ENCODE peak calls at places on chromosomes 4 and X, in six cellular contexts. O is right lobe of liver, H is fibroblast of mammary gland, N is progenitor cell of endocrine pancreas, D is fibroblast of villous mesenchyme, R is endothelial cell. F is an unnamed sample.

GRCh38 chr4:168923526-168924194 is 86.4 kb downstream of the CBR4 start:
- DNase-seq in O (peak), H (peak), N (peak), D (peak), R (peak), F (peak)

GRCh38 chr4:43234626-43235025 is 342.1 kb downstream of the GRXCR1 start:
- DNase-seq in O (no peak), H (no peak), N (no peak), D (peak), R (no peak), F (no peak)

GRCh38 chr4:18020671-18021469 is 685 bp downstream of the LCORL start:
- DNase-seq in O (peak), H (peak), N (peak), D (peak), R (peak), F (peak)

GRCh38 chr4:59598233-59598618 is 1601.9 kb upstream of the ADGRL3 start:
- DNase-seq in O (no peak), H (no peak), N (no peak), D (no peak), R (no peak), F (no peak)

GRCh38 chrX:71393919-71394318 is 27.8 kb downstream of the TAF1 start:
- DNase-seq in O (no peak), H (no peak), N (no peak), D (no peak), R (no peak), F (no peak)

GRCh38 chrX:138287200-138287865 is 424.2 kb downstream of the FGF13 start:
- DNase-seq in O (no peak), H (no peak), N (no peak), D (no peak), R (no peak), F (no peak)

GRCh38 chr4:105838082-105838481 is 57.2 kb upstream of the NPNT start:
- DNase-seq in O (no peak), H (no peak), N (no peak), D (no peak), R (no peak), F (no peak)

GRCh38 chr4:70280567-70280966 is 38.2 kb downstream of the CSN3 start:
- DNase-seq in O (no peak), H (no peak), N (no peak), D (no peak), R (no peak), F (no peak)

GRCh38 chrX:19540076-19540475 is 24.8 kb upstream of the MAP3K15 start:
- DNase-seq in O (no peak), H (no peak), N (no peak), D (no peak), R (no peak), F (no peak)

GRCh38 chr4:147108409-147108808 is 162.7 kb upstream of the TTC29 start:
- DNase-seq in O (no peak), H (peak), N (no peak), D (no peak), R (no peak), F (no peak)

GRCh38 chr4:155564086-155564485 is 102.6 kb upstream of the GUCY1A1 start:
- DNase-seq in O (no peak), H (no peak), N (no peak), D (no peak), R (no peak), F (no peak)

GRCh38 chrX:153983321-153983729 is 10.8 kb downstream of the TMEM187 start:
- DNase-seq in O (no peak), H (no peak), N (no peak), D (no peak), R (no peak), F (no peak)

GRCh38 chrX:1205681-1206611 is 6.5 kb downstream of the CRLF2 start:
- DNase-seq in O (no peak), H (peak), N (no peak), D (peak), R (no peak), F (no peak)

GRCh38 chr4:114151-114550 is 10.2 kb upstream of the ZNF718 start:
- DNase-seq in O (no peak), H (no peak), N (no peak), D (no peak), R (no peak), F (no peak)

GRCh38 chrX:41734530-41734929 is 10.5 kb downstream of the GPR82 start:
- DNase-seq in O (no peak), H (peak), N (no peak), D (peak), R (no peak), F (no peak)

GRCh38 chr4:36349904-36350554 is 68.6 kb downstream of the DTHD1 start:
- DNase-seq in O (no peak), H (no peak), N (no peak), D (no peak), R (no peak), F (no peak)

GRCh38 chr4:57442834-57443291 is 332.7 kb upstream of the IGFBP7 start:
- DNase-seq in O (peak), H (peak), N (peak), D (peak), R (peak), F (peak)

GRCh38 chrX:147875866-147876596 is 35.7 kb upstream of the FMR1 start:
- DNase-seq in O (peak), H (peak), N (no peak), D (peak), R (no peak), F (no peak)

GRCh38 chrX:106585478-106585877 is 26.3 kb upstream of the RADX start:
- DNase-seq in O (no peak), H (no peak), N (no peak), D (no peak), R (no peak), F (no peak)

GRCh38 chrX:101931494-101932248 is at the start of gene ZMAT1:
- DNase-seq in O (peak), H (peak), N (peak), D (peak), R (peak), F (peak)

GRCh38 chr4:176438401-176438800 is 118.6 kb downstream of the SPCS3 start:
- DNase-seq in O (no peak), H (no peak), N (no peak), D (no peak), R (no peak), F (no peak)

GRCh38 chrX:46758163-46758955 is 559 bp downstream of the SLC9A7 start:
- DNase-seq in O (peak), H (no peak), N (no peak), D (peak), R (no peak), F (no peak)

GRCh38 chrX:37844622-37845021 is 2.7 kb downstream of the DYNLT3 start:
- DNase-seq in O (no peak), H (no peak), N (no peak), D (no peak), R (no peak), F (no peak)

GRCh38 chr4:182093431-182093831 is 149.8 kb upstream of the TENM3 start:
- DNase-seq in O (no peak), H (no peak), N (no peak), D (no peak), R (no peak), F (no peak)

GRCh38 chr4:7901274-7901845 is 38.3 kb downstream of the AFAP1 start:
- DNase-seq in O (no peak), H (no peak), N (no peak), D (no peak), R (no peak), F (peak)

GRCh38 chrX:110418857-110419249 is 60.2 kb downstream of the RTL9 start:
- DNase-seq in O (no peak), H (peak), N (no peak), D (peak), R (no peak), F (no peak)

GRCh38 chr4:55546633-55547460 is at the start of gene CLOCK:
- DNase-seq in O (peak), H (peak), N (peak), D (peak), R (peak), F (peak)

GRCh38 chr4:25966171-25966570 is 52.2 kb downstream of the SMIM20 start:
- DNase-seq in O (no peak), H (no peak), N (no peak), D (no peak), R (no peak), F (no peak)

GRCh38 chrX:45428816-45429215 is 228.1 kb upstream of the DIPK2B start:
- DNase-seq in O (no peak), H (peak), N (no peak), D (peak), R (no peak), F (no peak)

GRCh38 chr4:83285022-83285387 is 407 bp upstream of the COQ2 start:
- DNase-seq in O (no peak), H (peak), N (no peak), D (peak), R (peak), F (no peak)

GRCh38 chr4:160869899-160870298 is 1293.9 kb downstream of the FSTL5 start:
- DNase-seq in O (no peak), H (no peak), N (no peak), D (no peak), R (no peak), F (no peak)

DNA sequence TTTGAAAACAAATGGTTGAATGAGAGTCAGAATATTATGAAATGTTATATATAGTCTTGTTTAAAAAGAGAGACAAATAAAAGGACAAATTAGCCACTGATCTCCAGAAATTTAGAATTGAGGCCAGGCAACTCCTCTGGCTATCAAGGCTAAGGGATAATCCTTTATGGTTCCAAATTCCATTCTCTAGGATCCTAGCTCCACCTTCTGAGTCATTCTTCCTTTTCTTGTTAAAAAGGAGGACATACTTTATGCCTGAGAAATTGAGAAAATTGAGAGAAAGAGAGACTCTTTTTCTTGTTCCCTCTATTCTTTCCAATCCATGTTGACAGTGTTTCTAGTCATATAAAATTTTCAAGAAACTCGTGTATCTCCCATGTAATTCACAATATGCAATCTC is 1299.5 kb downstream of the FSTL5 start:
- DNase-seq in O (no peak), H (no peak), N (no peak), D (no peak), R (no peak), F (no peak)
- TF ChIP-seq CTCF in O (no peak), H (no peak), N (no peak), D (no peak), R (no peak), F (no peak)

DNA sequence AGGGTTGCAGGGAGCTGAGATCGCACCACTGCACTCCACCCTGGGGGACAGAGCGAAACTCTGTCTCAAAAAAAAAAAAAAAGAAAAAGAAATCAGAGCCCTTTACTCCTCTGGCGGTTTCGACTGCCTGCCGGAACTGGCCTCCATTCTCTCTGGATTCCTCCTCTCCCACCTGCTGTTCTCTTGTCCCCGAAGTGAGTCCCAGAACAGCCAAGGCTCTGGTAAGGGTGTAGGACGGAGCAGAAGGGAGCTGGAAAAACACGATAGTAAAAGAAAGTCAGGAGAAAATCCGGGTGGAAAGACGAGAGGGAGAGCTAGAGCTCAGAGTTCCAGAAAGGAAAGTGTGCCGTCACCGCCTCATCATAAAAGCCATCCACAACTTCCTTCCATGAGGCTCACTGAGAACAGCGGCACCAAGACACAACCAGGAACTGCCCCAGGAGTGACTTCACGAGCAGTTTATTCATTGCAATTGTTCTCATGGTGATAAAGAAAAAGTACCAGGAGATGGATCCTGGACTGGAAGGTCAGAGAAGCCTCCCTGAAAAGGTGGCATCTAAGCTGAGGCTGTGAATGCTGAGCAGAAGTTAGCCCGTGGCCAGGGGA is 12.3 kb downstream of the TLR3 start:
- DNase-seq in O (no peak), H (no peak), N (no peak), D (no peak), R (no peak), F (no peak)
- TF ChIP-seq CTCF in O (no peak), H (no peak), N (no peak), D (no peak), R (no peak), F (no peak)

DNA sequence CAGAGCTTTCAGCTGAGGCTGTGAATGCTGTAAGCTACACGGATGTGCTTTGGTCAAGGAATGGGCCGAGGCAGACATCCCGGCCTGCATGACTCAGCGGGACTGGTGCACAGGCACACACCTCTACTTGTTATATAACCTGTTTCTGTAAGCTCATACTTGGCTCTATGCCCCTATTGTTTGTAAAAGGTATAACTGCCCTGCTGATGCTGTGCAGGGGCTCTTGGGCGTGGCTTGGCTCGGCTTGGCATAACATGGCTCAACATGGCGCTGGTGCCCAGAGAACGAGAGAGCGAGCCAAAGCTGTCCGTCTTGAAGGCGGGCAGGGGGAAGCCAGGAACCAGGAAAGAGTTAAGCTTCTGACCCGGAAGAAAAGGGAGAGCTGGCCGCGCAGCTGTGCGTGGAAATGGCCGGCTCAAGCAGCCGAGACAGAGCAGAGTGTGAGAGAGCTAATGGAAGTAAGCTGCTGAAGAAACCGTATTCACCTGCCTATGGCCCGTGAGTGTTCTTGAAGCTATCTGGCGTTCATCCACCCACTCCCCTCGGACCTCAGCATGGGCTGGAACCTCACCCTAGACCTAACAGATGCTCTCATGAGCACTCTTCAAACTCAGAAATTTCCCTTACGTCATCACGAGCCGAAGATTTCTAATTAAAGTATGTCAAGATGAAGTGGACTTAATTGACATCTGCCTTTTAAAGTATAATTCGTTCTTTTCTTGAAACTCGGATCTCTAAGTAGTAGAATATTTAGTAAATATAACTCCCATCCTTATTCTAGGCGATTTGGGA is 286.3 kb upstream of the AGA start:
- DNase-seq in O (no peak), H (no peak), N (no peak), D (no peak), R (no peak), F (no peak)
- TF ChIP-seq CTCF in O (no peak), H (no peak), N (no peak), D (no peak), R (no peak), F (no peak)

GRCh38 chrX:69104756-69105434 is 60.4 kb downstream of the PJA1 start:
- DNase-seq in O (no peak), H (no peak), N (no peak), D (no peak), R (no peak), F (no peak)
- TF ChIP-seq CTCF in O (no peak), H (no peak), N (no peak), D (no peak), R (no peak), F (no peak)

DNA sequence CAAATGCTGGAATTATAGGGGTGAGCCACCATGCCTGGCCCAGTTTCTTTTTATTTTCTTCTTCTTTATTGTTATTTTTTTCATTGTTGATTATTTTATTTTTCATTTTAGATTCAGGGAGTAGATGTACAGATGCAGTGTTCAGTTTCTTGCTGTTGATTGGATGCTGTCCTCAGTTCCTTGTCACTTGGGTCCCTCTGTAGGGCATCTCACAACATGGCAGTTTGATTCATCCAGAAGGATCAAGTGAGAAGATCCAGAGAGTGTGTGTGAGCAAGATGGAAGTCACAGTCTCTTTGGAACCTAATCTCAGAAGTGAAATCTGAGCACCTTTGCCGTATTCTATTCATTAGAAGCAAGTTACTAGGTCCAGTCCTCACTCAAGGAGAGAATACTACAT is 20.9 kb downstream of the HMGB3 start:
- DNase-seq in O (no peak), H (peak), N (no peak), D (peak), R (no peak), F (no peak)
- TF ChIP-seq CTCF in O (peak), H (no peak), N (no peak), D (peak), R (no peak), F (no peak)

GRCh38 chrX:150150081-150150779 is 211.9 kb upstream of the EOLA2 start:
- DNase-seq in O (no peak), H (no peak), N (no peak), D (no peak), R (no peak), F (no peak)

GRCh38 chrX:150148749-150149672 is 210.7 kb upstream of the EOLA2 start:
- DNase-seq in O (no peak), H (no peak), N (no peak), D (no peak), R (no peak), F (no peak)

GRCh38 chrX:150143721-150144440 is 205.6 kb upstream of the EOLA2 start:
- DNase-seq in O (no peak), H (no peak), N (no peak), D (peak), R (no peak), F (no peak)

GRCh38 chrX:150150780-150151125 is 212.4 kb upstream of the MAMLD1 start:
- DNase-seq in O (no peak), H (no peak), N (no peak), D (no peak), R (no peak), F (no peak)

DNA sequence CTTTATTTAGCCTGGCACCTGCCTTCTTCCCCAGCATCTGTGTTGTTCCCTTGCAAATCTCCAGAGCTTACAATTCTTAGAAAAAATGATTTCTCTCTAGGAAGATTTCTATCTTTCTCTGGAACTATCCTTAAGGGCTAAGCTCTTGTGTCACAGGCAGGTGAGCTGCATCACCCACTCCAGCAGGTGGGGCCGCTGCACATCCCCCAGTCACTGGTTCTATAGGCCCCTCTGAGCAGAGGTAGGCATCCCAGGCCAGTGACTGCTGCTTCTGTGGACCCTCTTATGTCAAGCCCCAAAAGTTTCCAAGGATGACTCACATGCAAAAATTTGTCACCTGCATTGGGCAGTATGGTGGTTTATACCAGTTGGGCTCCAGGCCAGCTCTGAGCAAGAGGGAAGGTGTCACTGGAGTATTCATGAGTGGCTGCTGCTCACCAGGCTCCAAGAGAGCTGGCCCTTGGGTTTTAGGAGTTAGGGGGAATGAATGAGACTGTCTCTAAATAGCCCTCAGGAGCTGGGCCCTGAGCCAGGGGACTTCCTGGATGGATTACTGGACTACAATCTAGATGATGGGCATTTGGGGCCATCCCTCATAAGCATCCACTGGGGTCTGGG is 208.1 kb upstream of the EOLA2 start:
- DNase-seq in O (no peak), H (no peak), N (no peak), D (no peak), R (no peak), F (no peak)
- TF ChIP-seq CTCF in O (peak), H (no peak), N (no peak), D (no peak), R (no peak), F (no peak)